ENCODE peak calls at places on chromosomes 5 and 9, in nine cellular contexts. O, G, D, Y, U, N, P, H and A are unnamed samples.

GRCh38 chr5:78805-79149 is 13.2 kb upstream of the PLEKHG4B start:
- DNase-seq in O (no peak), G (no peak), D (no peak), Y (no peak), U (no peak), N (no peak), P (no peak), H (no peak), A (no peak)

GRCh38 chr5:96256795-96257470 is 176.1 kb downstream of the PCSK1 start:
- DNase-seq in O (peak), G (no peak), D (no peak), Y (peak), U (no peak), N (peak), P (peak), H (peak), A (no peak)

GRCh38 chr5:179380211-179381035 is 35.2 kb upstream of the ADAMTS2 start:
- DNase-seq in O (no peak), G (no peak), D (no peak), Y (no peak), U (no peak), N (no peak), P (no peak), H (no peak), A (no peak)

GRCh38 chr5:56455417-56455816 is 222.3 kb upstream of the ANKRD55 start:
- DNase-seq in O (no peak), G (no peak), D (no peak), Y (no peak), U (no peak), N (no peak), P (no peak), H (no peak), A (no peak)

GRCh38 chr5:91885291-91886265 is 502.5 kb upstream of the ARRDC3 start:
- DNase-seq in O (no peak), G (no peak), D (no peak), Y (no peak), U (no peak), N (no peak), P (no peak), H (no peak), A (no peak)

GRCh38 chr5:157168286-157168685 is 2.2 kb upstream of the GARIN3 start:
- DNase-seq in O (no peak), G (no peak), D (no peak), Y (no peak), U (no peak), N (no peak), P (no peak), H (no peak), A (no peak)

GRCh38 chr5:174355208-174355612 is 309.7 kb downstream of the NSG2 start:
- DNase-seq in O (peak), G (no peak), D (no peak), Y (peak), U (no peak), N (peak), P (peak), H (no peak), A (no peak)

GRCh38 chr9:6833518-6834192 is 75.9 kb downstream of the KDM4C start:
- DNase-seq in O (no peak), G (no peak), D (no peak), Y (no peak), U (no peak), N (no peak), P (peak), H (no peak), A (no peak)

GRCh38 chr9:95434116-95435073 is 82.4 kb downstream of the PTCH1 start:
- DNase-seq in O (no peak), G (peak), D (no peak), Y (no peak), U (peak), N (no peak), P (no peak), H (no peak), A (no peak)

GRCh38 chr5:151222769-151223446 is 984 bp downstream of the CCDC69 start:
- DNase-seq in O (peak), G (peak), D (no peak), Y (no peak), U (peak), N (no peak), P (no peak), H (no peak), A (no peak)

GRCh38 chr5:93924628-93925027 is 183.2 kb upstream of the POU5F2 start:
- DNase-seq in O (peak), G (no peak), D (no peak), Y (no peak), U (no peak), N (peak), P (peak), H (no peak), A (no peak)

GRCh38 chr9:71145179-71145578 is 23.8 kb upstream of the TRPM3 start:
- DNase-seq in O (peak), G (no peak), D (no peak), Y (no peak), U (no peak), N (no peak), P (no peak), H (no peak), A (no peak)

DNA sequence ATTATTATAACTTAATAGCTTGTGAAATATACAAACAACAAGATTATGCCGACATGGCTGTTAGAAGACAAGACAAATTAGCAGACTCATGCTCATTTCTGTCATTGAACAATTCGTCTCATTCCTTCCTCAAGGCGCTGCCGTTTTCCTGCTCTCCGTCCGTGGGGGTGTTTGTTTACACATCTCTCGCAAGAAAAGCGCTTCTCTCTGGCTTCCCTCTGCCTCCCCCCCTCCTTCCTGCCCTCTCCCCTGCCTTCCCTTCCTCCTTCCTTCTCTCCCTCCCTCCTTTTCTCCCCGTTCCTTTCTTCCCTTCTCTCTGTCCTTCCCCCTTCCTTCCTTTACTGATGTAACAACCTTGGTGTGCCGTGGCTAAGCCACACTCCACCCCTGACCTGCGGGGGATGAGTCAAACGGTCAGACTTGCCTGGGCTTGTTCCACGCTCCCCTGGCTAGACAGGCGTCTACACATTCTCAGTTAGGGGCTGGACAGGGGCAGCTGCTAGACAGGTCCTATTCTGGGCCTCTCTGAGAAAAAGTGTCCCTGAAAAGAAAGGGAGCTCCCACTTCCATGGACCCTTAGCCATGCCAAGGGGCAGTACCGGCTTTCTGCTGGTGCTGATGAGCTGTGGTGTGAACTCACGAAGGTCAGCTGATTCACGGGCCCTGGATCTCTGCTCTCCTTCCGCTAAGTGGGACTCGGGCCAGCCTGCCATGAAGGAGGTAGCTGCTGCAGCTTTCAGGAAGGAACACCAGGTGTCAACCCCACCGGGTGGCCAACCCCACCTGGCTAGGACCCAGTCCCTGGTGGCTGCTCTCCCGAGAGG is 32.0 kb upstream of the SPTLC1 start:
- DNase-seq in O (peak), G (no peak), D (no peak), Y (peak), U (no peak), N (peak), P (peak), H (peak), A (no peak)
- TF ChIP-seq CTCF in O (peak), G (no peak), D (no peak), Y (peak), U (no peak), N (no peak), P (peak), H (peak), A (no peak)

GRCh38 chr9:97284798-97285197 is 22.7 kb upstream of the CCDC180 start:
- DNase-seq in O (no peak), G (no peak), D (no peak), Y (no peak), U (no peak), N (no peak), P (no peak), H (no peak), A (no peak)
- TF ChIP-seq CTCF in O (no peak), G (no peak), D (no peak), Y (peak), U (no peak), N (peak), P (peak), H (peak), A (no peak)

DNA sequence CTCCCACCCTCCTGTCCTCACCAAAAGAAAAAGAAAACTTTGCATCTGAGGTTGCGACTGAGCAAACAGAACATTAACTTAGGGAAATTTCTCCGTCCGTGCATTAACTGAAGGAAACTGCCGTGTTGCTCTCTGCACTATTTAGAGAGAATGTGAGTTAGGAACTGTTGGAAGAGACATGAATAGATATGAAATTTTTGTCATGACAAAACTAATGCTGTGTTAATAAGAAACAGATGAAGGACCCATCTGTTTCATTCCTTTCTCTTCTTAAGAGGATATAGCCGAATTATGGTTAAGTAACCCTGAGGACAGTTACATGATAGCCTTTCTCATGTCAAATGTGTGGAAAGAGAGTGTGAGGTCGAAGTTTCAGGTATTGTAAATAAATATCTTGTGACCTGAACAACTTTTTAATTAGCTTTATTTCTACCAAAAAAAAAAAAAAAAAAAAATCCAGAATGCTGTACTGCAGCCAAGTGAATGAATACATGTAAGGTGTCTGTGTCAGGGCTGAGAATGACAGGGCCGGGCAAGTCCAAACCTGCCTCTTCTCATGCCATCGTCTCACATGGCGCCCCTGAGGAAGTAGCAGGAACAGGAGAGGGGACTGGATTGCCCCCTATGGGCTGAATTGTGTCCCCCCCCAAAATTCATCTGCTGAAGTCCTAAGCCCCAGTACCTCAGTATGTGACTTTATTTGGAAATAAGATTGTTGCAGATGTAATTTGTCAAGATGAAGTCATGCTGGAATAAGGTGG is 35.6 kb upstream of the ANKRD33B start:
- DNase-seq in O (peak), G (no peak), D (no peak), Y (no peak), U (no peak), N (peak), P (peak), H (peak), A (no peak)
- TF ChIP-seq CTCF in O (peak), G (no peak), D (no peak), Y (peak), U (no peak), N (no peak), P (peak), H (peak), A (no peak)

GRCh38 chr9:127224178-127224882 is 40.2 kb upstream of the GARNL3 start:
- DNase-seq in O (peak), G (peak), D (peak), Y (no peak), U (peak), N (peak), P (peak), H (peak), A (peak)
- TF ChIP-seq CTCF in O (no peak), G (no peak), D (peak), Y (no peak), U (no peak), N (no peak), P (peak), H (peak), A (no peak)